ENCODE peak calls at places on chromosome 22, in four cellular contexts. One of them, this sample, is unnamed.

GRCh38 chr22:43179911-43180195 is 7.1 kb downstream of the TTLL12 start:
- DNase-seq in esophagus muscularis mucosa: no peak
- DNase-seq in NCI-H1417 treated with DMSO at 0.1 percent for 48 hours: no peak
- DNase-seq in HuH-7: no peak
- DNase-seq in this sample: no peak

GRCh38 chr22:49567894-49568750 is 259.6 kb downstream of the BRD1 start:
- DNase-seq in esophagus muscularis mucosa: no peak
- DNase-seq in NCI-H1417 treated with DMSO at 0.1 percent for 48 hours: no peak
- DNase-seq in HuH-7: no peak
- DNase-seq in this sample: no peak

GRCh38 chr22:45231293-45231692 is 9.4 kb downstream of the KIAA0930 start:
- DNase-seq in esophagus muscularis mucosa: no peak
- DNase-seq in NCI-H1417 treated with DMSO at 0.1 percent for 48 hours: no peak
- DNase-seq in HuH-7: no peak
- DNase-seq in this sample: no peak

GRCh38 chr22:42261266-42261665 is 9.2 kb downstream of the TCF20 start:
- DNase-seq in esophagus muscularis mucosa: no peak
- DNase-seq in NCI-H1417 treated with DMSO at 0.1 percent for 48 hours: no peak
- DNase-seq in HuH-7: no peak
- DNase-seq in this sample: no peak

GRCh38 chr22:27534720-27535125 is 266.8 kb downstream of the MN1 start:
- DNase-seq in esophagus muscularis mucosa: no peak
- DNase-seq in NCI-H1417 treated with DMSO at 0.1 percent for 48 hours: no peak
- DNase-seq in HuH-7: peak
- DNase-seq in this sample: peak

GRCh38 chr22:31561238-31561887 is 65.0 kb downstream of the SFI1 start:
- DNase-seq in esophagus muscularis mucosa: no peak
- DNase-seq in NCI-H1417 treated with DMSO at 0.1 percent for 48 hours: no peak
- DNase-seq in HuH-7: peak
- DNase-seq in this sample: peak

GRCh38 chr22:37529652-37530345 is 10.6 kb upstream of the CARD10 start:
- DNase-seq in esophagus muscularis mucosa: no peak
- DNase-seq in NCI-H1417 treated with DMSO at 0.1 percent for 48 hours: no peak
- DNase-seq in HuH-7: no peak
- DNase-seq in this sample: no peak

GRCh38 chr22:39994046-39994565 is 648 bp upstream of the FAM83F start:
- DNase-seq in esophagus muscularis mucosa: no peak
- DNase-seq in NCI-H1417 treated with DMSO at 0.1 percent for 48 hours: no peak
- DNase-seq in HuH-7: no peak
- DNase-seq in this sample: no peak

GRCh38 chr22:35971418-35972119 is 57.1 kb downstream of the RBFOX2 start:
- DNase-seq in esophagus muscularis mucosa: no peak
- DNase-seq in NCI-H1417 treated with DMSO at 0.1 percent for 48 hours: no peak
- DNase-seq in HuH-7: peak
- DNase-seq in this sample: no peak

GRCh38 chr22:45784357-45785277 is 113.0 kb downstream of the ATXN10 start:
- DNase-seq in esophagus muscularis mucosa: no peak
- DNase-seq in NCI-H1417 treated with DMSO at 0.1 percent for 48 hours: no peak
- DNase-seq in HuH-7: no peak
- DNase-seq in this sample: no peak

GRCh38 chr22:19824197-19825015 is 30.3 kb downstream of the GNB1L start:
- DNase-seq in esophagus muscularis mucosa: no peak
- DNase-seq in NCI-H1417 treated with DMSO at 0.1 percent for 48 hours: no peak
- DNase-seq in HuH-7: peak
- DNase-seq in this sample: no peak

GRCh38 chr22:20121856-20122415 is 4.9 kb upstream of the TRMT2A start:
- DNase-seq in esophagus muscularis mucosa: no peak
- DNase-seq in NCI-H1417 treated with DMSO at 0.1 percent for 48 hours: no peak
- DNase-seq in HuH-7: no peak
- DNase-seq in this sample: no peak

GRCh38 chr22:41951898-41952474 is at the start of gene SMIM45:
- DNase-seq in esophagus muscularis mucosa: no peak
- DNase-seq in NCI-H1417 treated with DMSO at 0.1 percent for 48 hours: no peak
- DNase-seq in HuH-7: no peak
- DNase-seq in this sample: no peak

GRCh38 chr22:38249301-38249700 is 23.5 kb downstream of the TMEM184B start:
- DNase-seq in esophagus muscularis mucosa: no peak
- DNase-seq in NCI-H1417 treated with DMSO at 0.1 percent for 48 hours: no peak
- DNase-seq in HuH-7: no peak
- DNase-seq in this sample: no peak

GRCh38 chr22:17862646-17863181 is 88.4 kb upstream of the BID start:
- DNase-seq in esophagus muscularis mucosa: no peak
- DNase-seq in NCI-H1417 treated with DMSO at 0.1 percent for 48 hours: no peak
- DNase-seq in HuH-7: no peak
- DNase-seq in this sample: no peak

GRCh38 chr22:39592104-39593060 is 21.8 kb downstream of the CACNA1I start:
- DNase-seq in esophagus muscularis mucosa: no peak
- DNase-seq in NCI-H1417 treated with DMSO at 0.1 percent for 48 hours: no peak
- DNase-seq in HuH-7: no peak
- DNase-seq in this sample: peak

GRCh38 chr22:47366026-47366767 is 603.7 kb downstream of the TBC1D22A start:
- DNase-seq in esophagus muscularis mucosa: no peak
- DNase-seq in NCI-H1417 treated with DMSO at 0.1 percent for 48 hours: no peak
- DNase-seq in HuH-7: no peak
- DNase-seq in this sample: no peak

This sample was measured in A549.